ENCODE peak calls at places on chromosomes 7 and 10, in seven cellular contexts. One of them, this sample, is unnamed.

GRCh38 chr10:98299341-98299740 is 31.3 kb upstream of the LOXL4 start:
- DNase-seq in mesenchymal stem cell: peak; percentile 42
- DNase-seq in neural progenitor cell: peak; percentile 70
- DNase-seq in MM.1S: no peak
- DNase-seq in SJSA1: no peak
- DNase-seq in CD8-positive, alpha-beta memory T cell: no peak
- DNase-seq in heart right ventricle: no peak
- DNase-seq in this sample: no peak

GRCh38 chr10:59708816-59709471 is 706 bp downstream of the SLC16A9 start:
- DNase-seq in CD8-positive, alpha-beta memory T cell: no peak
- DNase-seq in mesenchymal stem cell: peak; percentile 6
- DNase-seq in heart right ventricle: peak; percentile 6
- DNase-seq in neural progenitor cell: peak; percentile 61
- DNase-seq in MM.1S: peak; percentile 26
- DNase-seq in SJSA1: no peak
- DNase-seq in this sample: peak; percentile 65

GRCh38 chr10:99779335-99779734 is 3.1 kb upstream of the ABCC2 start:
- DNase-seq in mesenchymal stem cell: peak; percentile 88
- DNase-seq in SJSA1: peak; percentile 52
- DNase-seq in neural progenitor cell: no peak
- DNase-seq in heart right ventricle: no peak
- DNase-seq in MM.1S: no peak
- DNase-seq in CD8-positive, alpha-beta memory T cell: no peak
- DNase-seq in this sample: no peak

GRCh38 chr10:69649771-69650550 is 19.9 kb downstream of the FAM241B start:
- DNase-seq in neural progenitor cell: no peak
- DNase-seq in mesenchymal stem cell: no peak
- DNase-seq in SJSA1: no peak
- DNase-seq in CD8-positive, alpha-beta memory T cell: no peak
- DNase-seq in MM.1S: no peak
- DNase-seq in heart right ventricle: no peak
- DNase-seq in this sample: no peak

GRCh38 chr7:38335490-38336135 is 62.2 kb upstream of the TARP start:
- DNase-seq in heart right ventricle: peak; percentile 75
- DNase-seq in MM.1S: peak; percentile 90
- DNase-seq in mesenchymal stem cell: peak; percentile 93
- DNase-seq in CD8-positive, alpha-beta memory T cell: peak; percentile 76
- DNase-seq in SJSA1: peak; percentile 84
- DNase-seq in neural progenitor cell: peak; percentile 92
- DNase-seq in this sample: peak; percentile 68

GRCh38 chr7:74579800-74580685 is 77.5 kb upstream of the GTF2I start:
- DNase-seq in CD8-positive, alpha-beta memory T cell: no peak
- DNase-seq in neural progenitor cell: no peak
- DNase-seq in MM.1S: no peak
- DNase-seq in heart right ventricle: no peak
- DNase-seq in mesenchymal stem cell: peak; percentile 65
- DNase-seq in SJSA1: no peak
- DNase-seq in this sample: no peak

GRCh38 chr7:226281-226882 is 34.0 kb downstream of the FAM20C start:
- DNase-seq in MM.1S: no peak
- DNase-seq in heart right ventricle: no peak
- DNase-seq in neural progenitor cell: no peak
- DNase-seq in mesenchymal stem cell: peak; percentile 75
- DNase-seq in SJSA1: peak; percentile 73
- DNase-seq in CD8-positive, alpha-beta memory T cell: no peak
- DNase-seq in this sample: no peak

GRCh38 chr10:133359554-133359971 is 1.7 kb upstream of the FUOM start:
- DNase-seq in heart right ventricle: no peak
- DNase-seq in mesenchymal stem cell: no peak
- DNase-seq in CD8-positive, alpha-beta memory T cell: no peak
- DNase-seq in SJSA1: no peak
- DNase-seq in MM.1S: no peak
- DNase-seq in neural progenitor cell: no peak
- DNase-seq in this sample: no peak

GRCh38 chr7:94357076-94357475 is 37.6 kb upstream of the COL1A2 start:
- DNase-seq in MM.1S: no peak
- DNase-seq in mesenchymal stem cell: no peak
- DNase-seq in CD8-positive, alpha-beta memory T cell: no peak
- DNase-seq in heart right ventricle: no peak
- DNase-seq in neural progenitor cell: no peak
- DNase-seq in SJSA1: no peak
- DNase-seq in this sample: no peak

GRCh38 chr10:35449944-35450343 is 113.6 kb downstream of the CCNY start:
- DNase-seq in neural progenitor cell: no peak
- DNase-seq in heart right ventricle: no peak
- DNase-seq in mesenchymal stem cell: no peak
- DNase-seq in SJSA1: no peak
- DNase-seq in MM.1S: no peak
- DNase-seq in CD8-positive, alpha-beta memory T cell: no peak
- DNase-seq in this sample: no peak

GRCh38 chr7:105760549-105761447 is 115.6 kb downstream of the ATXN7L1 start:
- DNase-seq in CD8-positive, alpha-beta memory T cell: peak; percentile 12
- DNase-seq in MM.1S: no peak
- DNase-seq in mesenchymal stem cell: peak; percentile 54
- DNase-seq in heart right ventricle: no peak
- DNase-seq in neural progenitor cell: no peak
- DNase-seq in SJSA1: no peak
- DNase-seq in this sample: no peak

GRCh38 chr7:116451958-116452729 is 47.4 kb upstream of the CAV2 start:
- DNase-seq in heart right ventricle: no peak
- DNase-seq in neural progenitor cell: no peak
- DNase-seq in MM.1S: no peak
- DNase-seq in CD8-positive, alpha-beta memory T cell: no peak
- DNase-seq in SJSA1: no peak
- DNase-seq in mesenchymal stem cell: no peak
- DNase-seq in this sample: no peak

GRCh38 chr7:30157217-30157616 is 22.4 kb downstream of the MTURN start:
- DNase-seq in neural progenitor cell: no peak
- DNase-seq in SJSA1: no peak
- DNase-seq in CD8-positive, alpha-beta memory T cell: no peak
- DNase-seq in MM.1S: no peak
- DNase-seq in heart right ventricle: no peak
- DNase-seq in mesenchymal stem cell: no peak
- DNase-seq in this sample: no peak

GRCh38 chr7:143384741-143385631 is 3.8 kb downstream of the ZYX start:
- DNase-seq in MM.1S: no peak
- DNase-seq in CD8-positive, alpha-beta memory T cell: no peak
- DNase-seq in heart right ventricle: no peak
- DNase-seq in mesenchymal stem cell: no peak
- DNase-seq in SJSA1: no peak
- DNase-seq in neural progenitor cell: no peak
- DNase-seq in this sample: no peak

GRCh38 chr10:28906934-28907333 is 229.6 kb downstream of the BAMBI start:
- DNase-seq in heart right ventricle: no peak
- DNase-seq in mesenchymal stem cell: peak; percentile 63
- DNase-seq in MM.1S: no peak
- DNase-seq in neural progenitor cell: no peak
- DNase-seq in CD8-positive, alpha-beta memory T cell: no peak
- DNase-seq in SJSA1: peak; percentile 67
- DNase-seq in this sample: no peak

GRCh38 chr7:5689118-5689517 is 92.3 kb downstream of the RNF216 start:
- DNase-seq in heart right ventricle: no peak
- DNase-seq in mesenchymal stem cell: peak; percentile 62
- DNase-seq in SJSA1: no peak
- DNase-seq in CD8-positive, alpha-beta memory T cell: no peak
- DNase-seq in neural progenitor cell: no peak
- DNase-seq in MM.1S: no peak
- DNase-seq in this sample: no peak

GRCh38 chr10:11165591-11166543 is 148.2 kb downstream of the CELF2 start:
- DNase-seq in SJSA1: no peak
- DNase-seq in heart right ventricle: peak; percentile 62
- DNase-seq in MM.1S: peak; percentile 93
- DNase-seq in CD8-positive, alpha-beta memory T cell: peak; percentile 59
- DNase-seq in neural progenitor cell: peak; percentile 83
- DNase-seq in mesenchymal stem cell: peak; percentile 15
- DNase-seq in this sample: peak; percentile 74

GRCh38 chr10:102965455-102965854 is 47.4 kb downstream of the CNNM2 start:
- DNase-seq in CD8-positive, alpha-beta memory T cell: no peak
- DNase-seq in SJSA1: no peak
- DNase-seq in neural progenitor cell: no peak
- DNase-seq in MM.1S: no peak
- DNase-seq in heart right ventricle: no peak
- DNase-seq in mesenchymal stem cell: no peak
- DNase-seq in this sample: no peak

GRCh38 chr10:5952731-5953385 is 24.5 kb downstream of the IL15RA start:
- DNase-seq in CD8-positive, alpha-beta memory T cell: no peak
- DNase-seq in heart right ventricle: no peak
- DNase-seq in neural progenitor cell: no peak
- DNase-seq in mesenchymal stem cell: no peak
- DNase-seq in SJSA1: no peak
- DNase-seq in MM.1S: no peak
- DNase-seq in this sample: no peak

GRCh38 chr10:5953676-5954075 is 23.7 kb downstream of the IL15RA start:
- DNase-seq in heart right ventricle: no peak
- DNase-seq in mesenchymal stem cell: no peak
- DNase-seq in CD8-positive, alpha-beta memory T cell: no peak
- DNase-seq in MM.1S: no peak
- DNase-seq in neural progenitor cell: no peak
- DNase-seq in SJSA1: no peak
- DNase-seq in this sample: no peak

GRCh38 chr10:5948999-5949759 is 28.2 kb downstream of the IL15RA start:
- DNase-seq in MM.1S: no peak
- DNase-seq in mesenchymal stem cell: peak; percentile 57
- DNase-seq in CD8-positive, alpha-beta memory T cell: no peak
- DNase-seq in heart right ventricle: peak; percentile 67
- DNase-seq in SJSA1: no peak
- DNase-seq in neural progenitor cell: peak; percentile 71
- DNase-seq in this sample: peak; percentile 32

GRCh38 chr10:5951167-5951711 is 26.1 kb downstream of the IL15RA start:
- DNase-seq in heart right ventricle: no peak
- DNase-seq in mesenchymal stem cell: no peak
- DNase-seq in neural progenitor cell: no peak
- DNase-seq in MM.1S: no peak
- DNase-seq in SJSA1: no peak
- DNase-seq in CD8-positive, alpha-beta memory T cell: no peak
- DNase-seq in this sample: peak; percentile 87

GRCh38 chr10:5951721-5952407 is 25.5 kb downstream of the IL15RA start:
- DNase-seq in CD8-positive, alpha-beta memory T cell: no peak
- DNase-seq in SJSA1: no peak
- DNase-seq in neural progenitor cell: no peak
- DNase-seq in mesenchymal stem cell: no peak
- DNase-seq in heart right ventricle: no peak
- DNase-seq in MM.1S: no peak
- DNase-seq in this sample: no peak
- H3K4me3 ChIP-seq in CD8-positive, alpha-beta memory T cell: no peak overlapping the region
- H3K4me3 ChIP-seq in SJSA1: no peak overlapping the region
- H3K4me3 ChIP-seq in neural progenitor cell: no peak overlapping the region
- H3K4me3 ChIP-seq in mesenchymal stem cell: no peak overlapping the region
- H3K4me3 ChIP-seq in heart right ventricle: no peak overlapping the region
- H3K4me3 ChIP-seq in MM.1S: no peak overlapping the region
- H3K4me3 ChIP-seq in this sample: no peak overlapping the region

GRCh38 chr7:47577351-47577919 is 4.5 kb downstream of the TNS3 start:
- DNase-seq in MM.1S: no peak
- DNase-seq in heart right ventricle: peak; percentile 35
- DNase-seq in CD8-positive, alpha-beta memory T cell: no peak
- DNase-seq in mesenchymal stem cell: no peak
- DNase-seq in neural progenitor cell: no peak
- DNase-seq in SJSA1: no peak
- DNase-seq in this sample: no peak

GRCh38 chr7:47574473-47575328 is 7.2 kb downstream of the TNS3 start:
- DNase-seq in heart right ventricle: peak; percentile 47
- DNase-seq in mesenchymal stem cell: no peak
- DNase-seq in SJSA1: no peak
- DNase-seq in MM.1S: peak; percentile 75
- DNase-seq in CD8-positive, alpha-beta memory T cell: no peak
- DNase-seq in neural progenitor cell: no peak
- DNase-seq in this sample: no peak

GRCh38 chr7:47576031-47576908 is 5.6 kb downstream of the TNS3 start:
- DNase-seq in neural progenitor cell: peak; percentile 7
- DNase-seq in heart right ventricle: peak; percentile 69
- DNase-seq in SJSA1: no peak
- DNase-seq in CD8-positive, alpha-beta memory T cell: no peak
- DNase-seq in MM.1S: no peak
- DNase-seq in mesenchymal stem cell: peak; percentile 38
- DNase-seq in this sample: peak; percentile 75

GRCh38 chr7:47578581-47579270 is 3.2 kb downstream of the TNS3 start:
- DNase-seq in CD8-positive, alpha-beta memory T cell: no peak
- DNase-seq in heart right ventricle: no peak
- DNase-seq in mesenchymal stem cell: peak; percentile 90
- DNase-seq in SJSA1: peak; percentile 75
- DNase-seq in MM.1S: no peak
- DNase-seq in neural progenitor cell: no peak
- DNase-seq in this sample: peak; percentile 77

GRCh38 chr7:47576909-47577255 is 5.0 kb downstream of the TNS3 start:
- DNase-seq in MM.1S: no peak
- DNase-seq in neural progenitor cell: no peak
- DNase-seq in SJSA1: no peak
- DNase-seq in heart right ventricle: no peak
- DNase-seq in CD8-positive, alpha-beta memory T cell: no peak
- DNase-seq in mesenchymal stem cell: no peak
- DNase-seq in this sample: no peak
- H3K4me3 ChIP-seq in MM.1S: no peak overlapping the region
- H3K4me3 ChIP-seq in neural progenitor cell: no peak overlapping the region
- H3K4me3 ChIP-seq in SJSA1: no peak overlapping the region
- H3K4me3 ChIP-seq in heart right ventricle: no peak overlapping the region
- H3K4me3 ChIP-seq in CD8-positive, alpha-beta memory T cell: no peak overlapping the region
- H3K4me3 ChIP-seq in mesenchymal stem cell: peak overlapping the region; percentile 63
- H3K4me3 ChIP-seq in this sample: peak overlapping the region; percentile 46

GRCh38 chr7:24981544-24981951 is 1.6 kb upstream of the OSBPL3 start:
- DNase-seq in SJSA1: peak; percentile 52
- DNase-seq in mesenchymal stem cell: peak; percentile 74
- DNase-seq in CD8-positive, alpha-beta memory T cell: peak; percentile 40
- DNase-seq in heart right ventricle: peak; percentile 28
- DNase-seq in MM.1S: peak; percentile 60
- DNase-seq in neural progenitor cell: peak; percentile 57
- DNase-seq in this sample: peak; percentile 66
- H3K4me3 ChIP-seq in SJSA1: peak overlapping the region; percentile 82
- H3K4me3 ChIP-seq in mesenchymal stem cell: peak overlapping the region; percentile 90
- H3K4me3 ChIP-seq in CD8-positive, alpha-beta memory T cell: peak overlapping the region; percentile 96
- H3K4me3 ChIP-seq in heart right ventricle: peak overlapping the region; percentile 84
- H3K4me3 ChIP-seq in MM.1S: peak overlapping the region; percentile 92
- H3K4me3 ChIP-seq in neural progenitor cell: peak overlapping the region; percentile 79
- H3K4me3 ChIP-seq in this sample: peak overlapping the region; percentile 66

GRCh38 chr10:474406-474805 is 215.1 kb downstream of the DIP2C start:
- DNase-seq in SJSA1: no peak
- DNase-seq in mesenchymal stem cell: no peak
- DNase-seq in CD8-positive, alpha-beta memory T cell: no peak
- DNase-seq in neural progenitor cell: no peak
- DNase-seq in MM.1S: no peak
- DNase-seq in heart right ventricle: no peak
- DNase-seq in this sample: no peak

GRCh38 chr10:474946-475345 is 214.5 kb downstream of the DIP2C start:
- DNase-seq in MM.1S: no peak
- DNase-seq in neural progenitor cell: no peak
- DNase-seq in heart right ventricle: no peak
- DNase-seq in SJSA1: no peak
- DNase-seq in CD8-positive, alpha-beta memory T cell: no peak
- DNase-seq in mesenchymal stem cell: no peak
- DNase-seq in this sample: no peak

GRCh38 chr10:472241-472910 is 217.1 kb downstream of the DIP2C start:
- DNase-seq in heart right ventricle: no peak
- DNase-seq in MM.1S: no peak
- DNase-seq in CD8-positive, alpha-beta memory T cell: no peak
- DNase-seq in mesenchymal stem cell: no peak
- DNase-seq in neural progenitor cell: no peak
- DNase-seq in SJSA1: no peak
- DNase-seq in this sample: no peak

GRCh38 chr10:470339-471003 is 219.0 kb downstream of the DIP2C start:
- DNase-seq in MM.1S: no peak
- DNase-seq in neural progenitor cell: no peak
- DNase-seq in CD8-positive, alpha-beta memory T cell: peak; percentile 22
- DNase-seq in SJSA1: no peak
- DNase-seq in mesenchymal stem cell: no peak
- DNase-seq in heart right ventricle: no peak
- DNase-seq in this sample: peak; percentile 52

GRCh38 chr10:469947-470338 is 219.5 kb downstream of the DIP2C start:
- DNase-seq in neural progenitor cell: no peak
- DNase-seq in MM.1S: no peak
- DNase-seq in mesenchymal stem cell: no peak
- DNase-seq in SJSA1: no peak
- DNase-seq in heart right ventricle: no peak
- DNase-seq in CD8-positive, alpha-beta memory T cell: no peak
- DNase-seq in this sample: no peak
- H3K4me3 ChIP-seq in neural progenitor cell: no peak overlapping the region
- H3K4me3 ChIP-seq in MM.1S: no peak overlapping the region
- H3K4me3 ChIP-seq in mesenchymal stem cell: no peak overlapping the region
- H3K4me3 ChIP-seq in SJSA1: no peak overlapping the region
- H3K4me3 ChIP-seq in heart right ventricle: no peak overlapping the region
- H3K4me3 ChIP-seq in CD8-positive, alpha-beta memory T cell: peak overlapping the region; percentile 16
- H3K4me3 ChIP-seq in this sample: no peak overlapping the region